ENCODE peak calls at places on chromosomes 6 and 20, in seven cellular contexts. I is mesendoderm, V is H9, C is IMR-90, B is H1, E is mesenchymal stem cell, Q is trophoblast cell. H is an unnamed sample.

GRCh38 chr20:33789858-33790182 is 21.3 kb upstream of the CHMP4B start:
- DNase-seq in I (no peak), V (no peak), C (no peak), B (no peak), E (no peak), Q (no peak), H (no peak)

GRCh38 chr20:22984611-22985010 is 50.5 kb upstream of the SSTR4 start:
- DNase-seq in I (no peak), V (no peak), C (no peak), B (no peak), E (no peak), Q (no peak), H (no peak)

GRCh38 chr6:21953831-21954801 is 342.7 kb downstream of the PRL start:
- DNase-seq in I (peak), V (no peak), C (peak), B (no peak), E (peak), Q (no peak), H (no peak)

GRCh38 chr6:1363729-1364572 is 25.4 kb upstream of the FOXF2 start:
- DNase-seq in I (peak), V (no peak), C (peak), B (no peak), E (no peak), Q (no peak), H (no peak)

GRCh38 chr6:136816716-136817115 is 5.7 kb upstream of the PEX7 start:
- DNase-seq in I (peak), V (no peak), C (no peak), B (no peak), E (no peak), Q (no peak), H (no peak)

GRCh38 chr20:33064572-33065287 is 11.0 kb downstream of the BPIFB3 start:
- DNase-seq in I (no peak), V (no peak), C (no peak), B (no peak), E (no peak), Q (no peak), H (no peak)

GRCh38 chr6:138972226-138972665 is 15.8 kb downstream of the REPS1 start:
- DNase-seq in I (no peak), V (no peak), C (peak), B (no peak), E (peak), Q (no peak), H (no peak)

GRCh38 chr6:52741872-52742271 is 21.4 kb downstream of the GSTA2 start:
- DNase-seq in I (no peak), V (no peak), C (no peak), B (no peak), E (no peak), Q (no peak), H (no peak)

GRCh38 chr6:121951918-121952379 is 447.5 kb upstream of the HSF2 start:
- DNase-seq in I (no peak), V (no peak), C (peak), B (no peak), E (peak), Q (no peak), H (no peak)

GRCh38 chr6:53587291-53587690 is 42.4 kb upstream of the GCLC start:
- DNase-seq in I (peak), V (no peak), C (no peak), B (no peak), E (no peak), Q (no peak), H (no peak)

GRCh38 chr6:104639671-104640070 is 220.0 kb downstream of the HACE1 start:
- DNase-seq in I (no peak), V (no peak), C (peak), B (no peak), E (peak), Q (no peak), H (no peak)

GRCh38 chr6:26743157-26743821 is 83.7 kb upstream of the ZNF322 start:
- DNase-seq in I (peak), V (peak), C (peak), B (peak), E (peak), Q (no peak), H (peak)

GRCh38 chr6:135114355-135115145 is 59.9 kb upstream of the HBS1L start:
- DNase-seq in I (no peak), V (no peak), C (no peak), B (no peak), E (no peak), Q (no peak), H (no peak)

GRCh38 chr6:7073810-7074525 is 33.8 kb upstream of the RREB1 start:
- DNase-seq in I (no peak), V (no peak), C (no peak), B (no peak), E (no peak), Q (peak), H (no peak)

GRCh38 chr6:15335385-15335784 is 89.5 kb downstream of the JARID2 start:
- DNase-seq in I (no peak), V (no peak), C (no peak), B (no peak), E (no peak), Q (no peak), H (no peak)

GRCh38 chr6:151021878-151022277 is 156.4 kb downstream of the MTHFD1L start:
- DNase-seq in I (peak), V (no peak), C (peak), B (no peak), E (peak), Q (no peak), H (no peak)

GRCh38 chr6:110130362-110130761 is 49.1 kb downstream of the WASF1 start:
- DNase-seq in I (no peak), V (no peak), C (no peak), B (no peak), E (no peak), Q (no peak), H (no peak)

GRCh38 chr6:100160913-100161312 is 166.9 kb upstream of the MCHR2 start:
- DNase-seq in I (peak), V (peak), C (no peak), B (no peak), E (no peak), Q (no peak), H (no peak)

GRCh38 chr6:75874224-75874623 is 125.2 kb downstream of the MYO6 start:
- DNase-seq in I (no peak), V (no peak), C (no peak), B (no peak), E (no peak), Q (no peak), H (no peak)

GRCh38 chr6:11198663-11199603 is 33.5 kb downstream of the NEDD9 start:
- DNase-seq in I (no peak), V (no peak), C (no peak), B (no peak), E (peak), Q (no peak), H (no peak)

GRCh38 chr6:52739627-52740026 is 23.6 kb downstream of the GSTA2 start:
- DNase-seq in I (no peak), V (no peak), C (no peak), B (no peak), E (no peak), Q (no peak), H (no peak)

GRCh38 chr20:46592580-46593362 is 42.3 kb upstream of the OCSTAMP start:
- DNase-seq in I (peak), V (peak), C (no peak), B (no peak), E (no peak), Q (no peak), H (no peak)

GRCh38 chr20:5678769-5679168 is 71.4 kb upstream of the SHLD1 start:
- DNase-seq in I (no peak), V (no peak), C (no peak), B (no peak), E (no peak), Q (peak), H (no peak)
- H3K4ac ChIP-seq in I (no peak), V (no peak), C (no peak), B (no peak), E (no peak), Q (no peak), H (no peak)

GRCh38 chr6:149166324-149166723 is 151.2 kb upstream of the TAB2 start:
- DNase-seq in I (peak), V (no peak), C (no peak), B (no peak), E (no peak), Q (no peak), H (no peak)
- H3K4ac ChIP-seq in I (no peak), V (no peak), C (no peak), B (no peak), E (no peak), Q (no peak), H (no peak)

GRCh38 chr20:1524004-1524403 is 32.8 kb upstream of the SIRPB2 start:
- DNase-seq in I (no peak), V (no peak), C (no peak), B (no peak), E (no peak), Q (no peak), H (no peak)
- H3K4ac ChIP-seq in I (no peak), V (no peak), C (no peak), B (no peak), E (no peak), Q (no peak), H (no peak)

GRCh38 chr20:56769971-56770570 is 141.0 kb downstream of the TFAP2C start:
- DNase-seq in I (no peak), V (no peak), C (no peak), B (no peak), E (no peak), Q (no peak), H (no peak)
- H3K4ac ChIP-seq in I (no peak), V (no peak), C (no peak), B (no peak), E (no peak), Q (no peak), H (no peak)

GRCh38 chr6:158340252-158340651 is 28.0 kb downstream of the TULP4 start:
- DNase-seq in I (no peak), V (no peak), C (no peak), B (no peak), E (no peak), Q (no peak), H (no peak)

GRCh38 chr6:158347335-158347734 is 35.1 kb downstream of the TULP4 start:
- DNase-seq in I (no peak), V (no peak), C (no peak), B (no peak), E (no peak), Q (no peak), H (no peak)

DNA sequence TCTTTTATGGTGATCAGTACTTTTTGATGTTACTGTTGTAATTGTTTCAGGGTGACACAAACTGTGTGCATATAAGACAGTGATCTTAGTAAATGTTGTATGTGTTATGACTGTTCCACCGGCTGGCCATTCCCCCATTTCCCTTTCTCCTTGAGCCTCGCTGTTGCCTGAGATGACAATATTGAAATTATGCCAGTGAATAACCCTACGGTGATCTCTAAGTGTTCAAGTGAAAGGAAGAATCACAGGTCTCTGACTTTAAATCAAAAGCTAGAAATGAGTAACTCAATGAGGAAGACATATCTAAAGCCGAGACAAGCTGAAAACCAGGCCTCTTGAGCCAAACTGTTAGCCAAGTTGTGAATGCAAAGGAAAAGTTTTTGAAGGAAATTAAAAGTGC is 32.3 kb downstream of the TULP4 start:
- DNase-seq in I (no peak), V (no peak), C (no peak), B (no peak), E (no peak), Q (no peak), H (no peak)
- H3K4ac ChIP-seq in I (no peak), V (no peak), C (no peak), B (no peak), E (no peak), Q (no peak), H (no peak)

GRCh38 chr20:10655723-10656122 is 18.1 kb downstream of the JAG1 start:
- DNase-seq in I (no peak), V (no peak), C (no peak), B (no peak), E (no peak), Q (no peak), H (peak)
- H3K4ac ChIP-seq in I (no peak), V (no peak), C (no peak), B (no peak), E (no peak), Q (no peak), H (no peak)

GRCh38 chr6:111625511-111626331 is 20.0 kb upstream of the TRAF3IP2 start:
- DNase-seq in I (peak), V (no peak), C (peak), B (no peak), E (peak), Q (no peak), H (no peak)
- H3K4ac ChIP-seq in I (no peak), V (no peak), C (peak), B (no peak), E (no peak), Q (no peak), H (no peak)

GRCh38 chr20:6519556-6519955 is 247.9 kb upstream of the BMP2 start:
- DNase-seq in I (no peak), V (no peak), C (peak), B (no peak), E (peak), Q (no peak), H (no peak)
- H3K4ac ChIP-seq in I (no peak), V (no peak), C (no peak), B (no peak), E (no peak), Q (no peak), H (no peak)

GRCh38 chr20:62473717-62474584 is 1.8 kb downstream of the GATA5 start:
- DNase-seq in I (peak), V (peak), C (no peak), B (peak), E (no peak), Q (no peak), H (no peak)
- H3K4ac ChIP-seq in I (no peak), V (no peak), C (no peak), B (no peak), E (no peak), Q (no peak), H (no peak)

H was measured in neuronal stem cell.